ENCODE peak calls at places on chromosomes 11 and 22, in eight cellular contexts. One of them, this sample, is unnamed.

GRCh38 chr11:71426413-71426812 is 21.8 kb downstream of the DHCR7 start:
- DNase-seq in activated T-cell treated with anti-CD3 and anti-CD28 coated beads for 1 hour: no peak
- DNase-seq in midbrain: no peak
- DNase-seq in upper lobe of right lung: no peak
- DNase-seq in pancreas: no peak
- DNase-seq in Kasumi-1: no peak
- DNase-seq in stromal cell of bone marrow: no peak
- DNase-seq in pons: no peak
- DNase-seq in this sample: no peak

GRCh38 chr11:108973402-108974119 is 308.7 kb downstream of the DDX10 start:
- DNase-seq in activated T-cell treated with anti-CD3 and anti-CD28 coated beads for 1 hour: no peak
- DNase-seq in midbrain: no peak
- DNase-seq in upper lobe of right lung: no peak
- DNase-seq in pancreas: no peak
- DNase-seq in Kasumi-1: no peak
- DNase-seq in stromal cell of bone marrow: no peak
- DNase-seq in pons: no peak
- DNase-seq in this sample: no peak

GRCh38 chr11:69819541-69820070 is 390 bp upstream of the FGF3 start:
- DNase-seq in activated T-cell treated with anti-CD3 and anti-CD28 coated beads for 1 hour: no peak
- DNase-seq in midbrain: no peak
- DNase-seq in upper lobe of right lung: no peak
- DNase-seq in pancreas: no peak
- DNase-seq in Kasumi-1: no peak
- DNase-seq in stromal cell of bone marrow: no peak
- DNase-seq in pons: no peak
- DNase-seq in this sample: no peak

GRCh38 chr22:40529817-40530216 is 106.7 kb downstream of the MRTFA start:
- DNase-seq in activated T-cell treated with anti-CD3 and anti-CD28 coated beads for 1 hour: no peak
- DNase-seq in midbrain: no peak
- DNase-seq in upper lobe of right lung: no peak
- DNase-seq in pancreas: no peak
- DNase-seq in Kasumi-1: no peak
- DNase-seq in stromal cell of bone marrow: no peak
- DNase-seq in pons: no peak
- DNase-seq in this sample: no peak

GRCh38 chr22:28917747-28918543 is 34.6 kb downstream of the ZNRF3 start:
- DNase-seq in activated T-cell treated with anti-CD3 and anti-CD28 coated beads for 1 hour: no peak
- DNase-seq in midbrain: peak
- DNase-seq in upper lobe of right lung: peak
- DNase-seq in pancreas: peak
- DNase-seq in Kasumi-1: peak
- DNase-seq in stromal cell of bone marrow: no peak
- DNase-seq in pons: no peak
- DNase-seq in this sample: peak

GRCh38 chr11:100719809-100720221 is 32.7 kb downstream of the ARHGAP42 start:
- DNase-seq in activated T-cell treated with anti-CD3 and anti-CD28 coated beads for 1 hour: no peak
- DNase-seq in midbrain: peak
- DNase-seq in upper lobe of right lung: no peak
- DNase-seq in pancreas: peak
- DNase-seq in Kasumi-1: no peak
- DNase-seq in stromal cell of bone marrow: peak
- DNase-seq in pons: peak
- DNase-seq in this sample: no peak

GRCh38 chr11:86162257-86162656 is 82.3 kb upstream of the EED start:
- DNase-seq in activated T-cell treated with anti-CD3 and anti-CD28 coated beads for 1 hour: no peak
- DNase-seq in midbrain: no peak
- DNase-seq in upper lobe of right lung: no peak
- DNase-seq in pancreas: no peak
- DNase-seq in Kasumi-1: peak
- DNase-seq in stromal cell of bone marrow: peak
- DNase-seq in pons: no peak
- DNase-seq in this sample: no peak

GRCh38 chr11:69637956-69638871 is 2.7 kb upstream of the CCND1 start:
- DNase-seq in activated T-cell treated with anti-CD3 and anti-CD28 coated beads for 1 hour: no peak
- DNase-seq in midbrain: no peak
- DNase-seq in upper lobe of right lung: peak
- DNase-seq in pancreas: peak
- DNase-seq in Kasumi-1: peak
- DNase-seq in stromal cell of bone marrow: no peak
- DNase-seq in pons: no peak
- DNase-seq in this sample: peak

GRCh38 chr11:96307748-96308133 is 35.3 kb downstream of the MAML2 start:
- DNase-seq in activated T-cell treated with anti-CD3 and anti-CD28 coated beads for 1 hour: no peak
- DNase-seq in midbrain: no peak
- DNase-seq in upper lobe of right lung: no peak
- DNase-seq in pancreas: no peak
- DNase-seq in Kasumi-1: no peak
- DNase-seq in stromal cell of bone marrow: peak
- DNase-seq in pons: peak
- DNase-seq in this sample: no peak

GRCh38 chr22:28429711-28430110 is 249.9 kb downstream of the TTC28 start:
- DNase-seq in activated T-cell treated with anti-CD3 and anti-CD28 coated beads for 1 hour: no peak
- DNase-seq in midbrain: no peak
- DNase-seq in upper lobe of right lung: no peak
- DNase-seq in pancreas: no peak
- DNase-seq in Kasumi-1: no peak
- DNase-seq in stromal cell of bone marrow: no peak
- DNase-seq in pons: no peak
- DNase-seq in this sample: no peak

GRCh38 chr22:40418366-40419201 is 48.2 kb downstream of the SGSM3 start:
- DNase-seq in activated T-cell treated with anti-CD3 and anti-CD28 coated beads for 1 hour: no peak
- DNase-seq in midbrain: no peak
- DNase-seq in upper lobe of right lung: no peak
- DNase-seq in pancreas: peak
- DNase-seq in Kasumi-1: peak
- DNase-seq in stromal cell of bone marrow: no peak
- DNase-seq in pons: no peak
- DNase-seq in this sample: no peak

GRCh38 chr11:116379185-116379828 is 393.5 kb downstream of the BUD13 start:
- DNase-seq in activated T-cell treated with anti-CD3 and anti-CD28 coated beads for 1 hour: no peak
- DNase-seq in midbrain: no peak
- DNase-seq in upper lobe of right lung: no peak
- DNase-seq in pancreas: no peak
- DNase-seq in Kasumi-1: peak
- DNase-seq in stromal cell of bone marrow: peak
- DNase-seq in pons: no peak
- DNase-seq in this sample: peak

GRCh38 chr11:35454362-35454761 is 35.0 kb upstream of the SLC1A2 start:
- DNase-seq in activated T-cell treated with anti-CD3 and anti-CD28 coated beads for 1 hour: no peak
- DNase-seq in midbrain: no peak
- DNase-seq in upper lobe of right lung: no peak
- DNase-seq in pancreas: no peak
- DNase-seq in Kasumi-1: no peak
- DNase-seq in stromal cell of bone marrow: no peak
- DNase-seq in pons: no peak
- DNase-seq in this sample: peak

GRCh38 chr11:1486054-1486825 is at the start of gene MOB2:
- DNase-seq in activated T-cell treated with anti-CD3 and anti-CD28 coated beads for 1 hour: no peak
- DNase-seq in midbrain: peak
- DNase-seq in upper lobe of right lung: peak
- DNase-seq in pancreas: peak
- DNase-seq in Kasumi-1: no peak
- DNase-seq in stromal cell of bone marrow: no peak
- DNase-seq in pons: no peak
- DNase-seq in this sample: no peak

GRCh38 chr22:45768490-45768889 is 96.9 kb downstream of the ATXN10 start:
- DNase-seq in activated T-cell treated with anti-CD3 and anti-CD28 coated beads for 1 hour: no peak
- DNase-seq in midbrain: no peak
- DNase-seq in upper lobe of right lung: no peak
- DNase-seq in pancreas: no peak
- DNase-seq in Kasumi-1: no peak
- DNase-seq in stromal cell of bone marrow: no peak
- DNase-seq in pons: no peak
- DNase-seq in this sample: no peak

GRCh38 chr22:11066458-11067285 is 4461.3 kb upstream of the OR11H1 start:
- DNase-seq in activated T-cell treated with anti-CD3 and anti-CD28 coated beads for 1 hour: no peak
- DNase-seq in midbrain: no peak
- DNase-seq in upper lobe of right lung: peak
- DNase-seq in pancreas: no peak
- DNase-seq in Kasumi-1: no peak
- DNase-seq in stromal cell of bone marrow: no peak
- DNase-seq in pons: no peak
- DNase-seq in this sample: no peak

GRCh38 chr11:19498986-19499669 is 213.5 kb upstream of the NAV2 start:
- DNase-seq in activated T-cell treated with anti-CD3 and anti-CD28 coated beads for 1 hour: no peak
- DNase-seq in midbrain: no peak
- DNase-seq in upper lobe of right lung: no peak
- DNase-seq in pancreas: no peak
- DNase-seq in Kasumi-1: no peak
- DNase-seq in stromal cell of bone marrow: no peak
- DNase-seq in pons: no peak
- DNase-seq in this sample: no peak

GRCh38 chr11:60288531-60288930 is 8.1 kb downstream of the MS4A4A start:
- DNase-seq in activated T-cell treated with anti-CD3 and anti-CD28 coated beads for 1 hour: no peak
- DNase-seq in midbrain: no peak
- DNase-seq in upper lobe of right lung: no peak
- DNase-seq in pancreas: no peak
- DNase-seq in Kasumi-1: no peak
- DNase-seq in stromal cell of bone marrow: no peak
- DNase-seq in pons: no peak
- DNase-seq in this sample: no peak

GRCh38 chr11:1291295-1292017 is 18.0 kb downstream of the TOLLIP start:
- DNase-seq in activated T-cell treated with anti-CD3 and anti-CD28 coated beads for 1 hour: no peak
- DNase-seq in midbrain: no peak
- DNase-seq in upper lobe of right lung: peak
- DNase-seq in pancreas: no peak
- DNase-seq in Kasumi-1: no peak
- DNase-seq in stromal cell of bone marrow: no peak
- DNase-seq in pons: no peak
- DNase-seq in this sample: no peak

GRCh38 chr11:113263458-113264095 is 50.8 kb upstream of the TTC12 start:
- DNase-seq in activated T-cell treated with anti-CD3 and anti-CD28 coated beads for 1 hour: no peak
- DNase-seq in midbrain: no peak
- DNase-seq in upper lobe of right lung: no peak
- DNase-seq in pancreas: no peak
- DNase-seq in Kasumi-1: no peak
- DNase-seq in stromal cell of bone marrow: no peak
- DNase-seq in pons: no peak
- DNase-seq in this sample: no peak

GRCh38 chr11:81870815-81871214 is 862.8 kb downstream of the FAM181B start:
- DNase-seq in activated T-cell treated with anti-CD3 and anti-CD28 coated beads for 1 hour: no peak
- DNase-seq in midbrain: no peak
- DNase-seq in upper lobe of right lung: no peak
- DNase-seq in pancreas: no peak
- DNase-seq in Kasumi-1: no peak
- DNase-seq in stromal cell of bone marrow: no peak
- DNase-seq in pons: no peak
- DNase-seq in this sample: no peak

GRCh38 chr11:6319001-6319878 is 1.1 kb downstream of the CAVIN3 start:
- DNase-seq in activated T-cell treated with anti-CD3 and anti-CD28 coated beads for 1 hour: no peak
- DNase-seq in midbrain: no peak
- DNase-seq in upper lobe of right lung: peak
- DNase-seq in pancreas: peak
- DNase-seq in Kasumi-1: no peak
- DNase-seq in stromal cell of bone marrow: no peak
- DNase-seq in pons: no peak
- DNase-seq in this sample: no peak

GRCh38 chr22:43110444-43110926 is at the start of gene BIK:
- DNase-seq in activated T-cell treated with anti-CD3 and anti-CD28 coated beads for 1 hour: peak
- DNase-seq in midbrain: no peak
- DNase-seq in upper lobe of right lung: peak
- DNase-seq in pancreas: peak
- DNase-seq in Kasumi-1: peak
- DNase-seq in stromal cell of bone marrow: no peak
- DNase-seq in pons: no peak
- DNase-seq in this sample: peak

GRCh38 chr22:31286360-31287255 is 5.7 kb downstream of the PIK3IP1 start:
- DNase-seq in activated T-cell treated with anti-CD3 and anti-CD28 coated beads for 1 hour: no peak
- DNase-seq in midbrain: no peak
- DNase-seq in upper lobe of right lung: no peak
- DNase-seq in pancreas: no peak
- DNase-seq in Kasumi-1: peak
- DNase-seq in stromal cell of bone marrow: no peak
- DNase-seq in pons: no peak
- DNase-seq in this sample: no peak

GRCh38 chr22:40531951-40532900 is 104.3 kb downstream of the MRTFA start:
- DNase-seq in activated T-cell treated with anti-CD3 and anti-CD28 coated beads for 1 hour: no peak
- DNase-seq in midbrain: no peak
- DNase-seq in upper lobe of right lung: no peak
- DNase-seq in pancreas: no peak
- DNase-seq in Kasumi-1: no peak
- DNase-seq in stromal cell of bone marrow: no peak
- DNase-seq in pons: no peak
- DNase-seq in this sample: no peak

GRCh38 chr11:116576523-116576922 is 196.3 kb downstream of the BUD13 start:
- DNase-seq in activated T-cell treated with anti-CD3 and anti-CD28 coated beads for 1 hour: no peak
- DNase-seq in midbrain: no peak
- DNase-seq in upper lobe of right lung: no peak
- DNase-seq in pancreas: no peak
- DNase-seq in Kasumi-1: no peak
- DNase-seq in stromal cell of bone marrow: no peak
- DNase-seq in pons: no peak
- DNase-seq in this sample: no peak

GRCh38 chr22:41254230-41254629 is 13.5 kb upstream of the CHADL start:
- DNase-seq in activated T-cell treated with anti-CD3 and anti-CD28 coated beads for 1 hour: no peak
- DNase-seq in midbrain: no peak
- DNase-seq in upper lobe of right lung: no peak
- DNase-seq in pancreas: no peak
- DNase-seq in Kasumi-1: no peak
- DNase-seq in stromal cell of bone marrow: no peak
- DNase-seq in pons: no peak
- DNase-seq in this sample: no peak

GRCh38 chr11:60970369-60970774 is 1.1 kb upstream of the CD6 start:
- DNase-seq in activated T-cell treated with anti-CD3 and anti-CD28 coated beads for 1 hour: peak
- DNase-seq in midbrain: peak
- DNase-seq in upper lobe of right lung: peak
- DNase-seq in pancreas: peak
- DNase-seq in Kasumi-1: peak
- DNase-seq in stromal cell of bone marrow: no peak
- DNase-seq in pons: no peak
- DNase-seq in this sample: peak

GRCh38 chr11:27158763-27159679 is 118.4 kb downstream of the BBOX1 start:
- DNase-seq in activated T-cell treated with anti-CD3 and anti-CD28 coated beads for 1 hour: no peak
- DNase-seq in midbrain: peak
- DNase-seq in upper lobe of right lung: no peak
- DNase-seq in pancreas: peak
- DNase-seq in Kasumi-1: peak
- DNase-seq in stromal cell of bone marrow: peak
- DNase-seq in pons: peak
- DNase-seq in this sample: peak

GRCh38 chr11:34309970-34310369 is 47.8 kb downstream of the ABTB2 start:
- DNase-seq in activated T-cell treated with anti-CD3 and anti-CD28 coated beads for 1 hour: no peak
- DNase-seq in midbrain: no peak
- DNase-seq in upper lobe of right lung: no peak
- DNase-seq in pancreas: no peak
- DNase-seq in Kasumi-1: no peak
- DNase-seq in stromal cell of bone marrow: no peak
- DNase-seq in pons: no peak
- DNase-seq in this sample: no peak

GRCh38 chr11:8964324-8965320 is at the start of gene TMEM9B:
- DNase-seq in activated T-cell treated with anti-CD3 and anti-CD28 coated beads for 1 hour: peak
- DNase-seq in midbrain: peak
- DNase-seq in upper lobe of right lung: peak
- DNase-seq in pancreas: peak
- DNase-seq in Kasumi-1: peak
- DNase-seq in stromal cell of bone marrow: peak
- DNase-seq in pons: peak
- DNase-seq in this sample: peak

GRCh38 chr22:27668828-27669797 is 132.4 kb downstream of the MN1 start:
- DNase-seq in activated T-cell treated with anti-CD3 and anti-CD28 coated beads for 1 hour: no peak
- DNase-seq in midbrain: no peak
- DNase-seq in upper lobe of right lung: no peak
- DNase-seq in pancreas: no peak
- DNase-seq in Kasumi-1: peak
- DNase-seq in stromal cell of bone marrow: peak
- DNase-seq in pons: no peak
- DNase-seq in this sample: peak

GRCh38 chr11:6472934-6473333 is 807 bp downstream of the TRIM3 start:
- DNase-seq in activated T-cell treated with anti-CD3 and anti-CD28 coated beads for 1 hour: no peak
- DNase-seq in midbrain: no peak
- DNase-seq in upper lobe of right lung: no peak
- DNase-seq in pancreas: no peak
- DNase-seq in Kasumi-1: no peak
- DNase-seq in stromal cell of bone marrow: no peak
- DNase-seq in pons: no peak
- DNase-seq in this sample: no peak

GRCh38 chr11:134043821-134044420 is 25.0 kb upstream of the JAM3 start:
- DNase-seq in activated T-cell treated with anti-CD3 and anti-CD28 coated beads for 1 hour: no peak
- DNase-seq in midbrain: no peak
- DNase-seq in upper lobe of right lung: peak
- DNase-seq in pancreas: no peak
- DNase-seq in Kasumi-1: no peak
- DNase-seq in stromal cell of bone marrow: no peak
- DNase-seq in pons: no peak
- DNase-seq in this sample: no peak

This sample was measured in OCI-M1.